ENCODE peak calls at places on chromosomes 3 and 15, in seven cellular contexts. Z is sigmoid colon, O is PC-3, L is pancreas, M is BJ, S is brain microvascular endothelial cell, D is stomach. G is an unnamed sample.

GRCh38 chr3:148794357-148794756 is 33.3 kb upstream of the CPB1 start:
- DNase-seq in Z (no peak), D (no peak), L (no peak), S (peak; percentile 27), M (no peak), O (peak; percentile 22), G (no peak)

GRCh38 chr3:173932624-173933023 is 535.1 kb downstream of the NLGN1 start:
- DNase-seq in L (no peak), D (no peak), Z (no peak), S (peak; percentile 77), M (peak; percentile 27), O (peak; percentile 34), G (peak; percentile 72)

GRCh38 chr3:55467099-55467498 is 20.0 kb downstream of the WNT5A start:
- DNase-seq in L (no peak), D (no peak), S (no peak), M (no peak), O (no peak), Z (no peak), G (no peak)

GRCh38 chr3:46187876-46188275 is 20.2 kb downstream of the CCR1 start:
- DNase-seq in L (no peak), Z (no peak), D (no peak), O (peak; percentile 76), S (peak; percentile 51), M (no peak), G (peak; percentile 85)

GRCh38 chr3:142888099-142888483 is 792 bp downstream of the PCOLCE2 start:
- DNase-seq in Z (no peak), M (no peak), D (no peak), L (no peak), S (no peak), O (peak; percentile 69), G (peak; percentile 6)

GRCh38 chr3:35596611-35597010 is 42.7 kb upstream of the ARPP21 start:
- DNase-seq in M (no peak), D (no peak), L (no peak), O (no peak), S (no peak), Z (no peak), G (no peak)

GRCh38 chr3:104960579-104960978 is 406.1 kb upstream of the ALCAM start:
- DNase-seq in Z (no peak), O (no peak), L (no peak), D (no peak), M (no peak), S (no peak), G (no peak)

GRCh38 chr3:127482216-127483004 is 108.1 kb downstream of the TPRA1 start:
- DNase-seq in S (no peak), O (no peak), Z (peak; percentile 59), D (no peak), M (no peak), L (no peak), G (no peak)

GRCh38 chr3:184568918-184569829 is 7.6 kb downstream of the EPHB3 start:
- DNase-seq in M (peak; percentile 93), S (peak; percentile 75), D (peak; percentile 77), L (peak; percentile 76), Z (peak; percentile 95), O (peak; percentile 81), G (peak; percentile 52)

GRCh38 chr15:78016860-78017259 is 60.7 kb downstream of the TBC1D2B start:
- DNase-seq in Z (no peak), O (no peak), S (no peak), L (peak; percentile 70), M (no peak), D (peak; percentile 65), G (no peak)

GRCh38 chr15:48096813-48097212 is 24.0 kb upstream of the SLC24A5 start:
- DNase-seq in M (peak; percentile 20), O (peak; percentile 54), S (peak; percentile 92), Z (no peak), L (no peak), D (no peak), G (peak; percentile 84)

GRCh38 chr3:15531346-15531745 is 9.8 kb upstream of the COLQ start:
- DNase-seq in S (no peak), D (no peak), L (no peak), O (no peak), Z (no peak), M (no peak), G (no peak)

GRCh38 chr3:70916375-70917055 is 604.1 kb upstream of the MDFIC2 start:
- DNase-seq in L (no peak), M (no peak), D (no peak), S (no peak), Z (no peak), O (peak; percentile 3), G (peak; percentile 3)

GRCh38 chr15:47513496-47513895 is 203.8 kb upstream of the SEMA6D start:
- DNase-seq in D (no peak), O (no peak), Z (no peak), L (no peak), M (no peak), S (peak; percentile 84), G (no peak)

GRCh38 chr15:93231994-93232393 is 143.0 kb upstream of the RGMA start:
- DNase-seq in D (no peak), L (no peak), M (no peak), O (no peak), Z (no peak), S (no peak), G (no peak)

GRCh38 chr3:55615694-55616310 is 128.7 kb upstream of the WNT5A start:
- DNase-seq in M (no peak), L (no peak), Z (no peak), S (no peak), D (no peak), O (no peak), G (no peak)

GRCh38 chr3:7876741-7877297 is 624.8 kb upstream of the LMCD1 start:
- DNase-seq in D (no peak), L (no peak), S (no peak), O (no peak), Z (no peak), M (no peak), G (peak; percentile 77)

GRCh38 chr3:32089476-32089875 is 16.9 kb upstream of the GPD1L start:
- DNase-seq in D (no peak), O (no peak), S (no peak), M (no peak), Z (no peak), L (no peak), G (no peak)

GRCh38 chr3:99895706-99896441 is 78.2 kb downstream of the CMSS1 start:
- DNase-seq in S (peak; percentile 83), Z (no peak), M (peak; percentile 74), L (no peak), D (no peak), O (peak; percentile 94), G (peak; percentile 94)

GRCh38 chr3:33096103-33096868 is 660 bp downstream of the GLB1 start:
- DNase-seq in D (peak; percentile 57), L (peak; percentile 60), M (no peak), S (peak; percentile 16), O (peak; percentile 28), Z (no peak), G (peak; percentile 13)

GRCh38 chr3:172903642-172904041 is 153.1 kb downstream of the ECT2 start:
- DNase-seq in L (peak; percentile 25), S (no peak), O (no peak), Z (no peak), M (no peak), D (no peak), G (no peak)

GRCh38 chr3:105409364-105409763 is 42.7 kb downstream of the ALCAM start:
- DNase-seq in M (no peak), D (no peak), L (no peak), S (no peak), Z (no peak), O (peak; percentile 83), G (peak; percentile 87)

DNA sequence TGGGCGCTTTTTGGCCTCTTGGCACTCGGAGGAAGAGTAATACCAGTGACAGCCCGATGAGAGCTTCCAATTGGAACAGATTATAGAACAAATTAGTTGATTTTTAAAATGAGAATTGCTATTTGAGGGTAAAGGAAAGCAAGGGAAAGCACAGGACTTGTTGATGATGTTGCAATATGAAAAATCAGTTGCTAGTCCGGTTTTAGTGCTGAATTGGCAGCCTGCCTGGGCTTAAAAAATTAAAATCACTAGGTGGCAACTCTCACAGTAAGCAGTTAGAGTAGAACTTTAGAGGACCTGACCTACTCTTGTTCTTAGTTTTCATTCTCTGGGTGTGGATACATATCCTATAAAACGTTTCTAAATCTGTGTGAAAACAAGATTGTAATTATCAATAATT is 2.1 kb upstream of the SCAANT1 start:
- DNase-seq in Z (peak; percentile 81), D (peak; percentile 68), O (peak; percentile 38), L (peak; percentile 38), M (no peak), S (no peak), G (peak; percentile 81)
- TF ChIP-seq CTCF in Z (no peak), D (no peak), O (no peak), L (no peak), M (no peak), S (no peak), G (no peak)

DNA sequence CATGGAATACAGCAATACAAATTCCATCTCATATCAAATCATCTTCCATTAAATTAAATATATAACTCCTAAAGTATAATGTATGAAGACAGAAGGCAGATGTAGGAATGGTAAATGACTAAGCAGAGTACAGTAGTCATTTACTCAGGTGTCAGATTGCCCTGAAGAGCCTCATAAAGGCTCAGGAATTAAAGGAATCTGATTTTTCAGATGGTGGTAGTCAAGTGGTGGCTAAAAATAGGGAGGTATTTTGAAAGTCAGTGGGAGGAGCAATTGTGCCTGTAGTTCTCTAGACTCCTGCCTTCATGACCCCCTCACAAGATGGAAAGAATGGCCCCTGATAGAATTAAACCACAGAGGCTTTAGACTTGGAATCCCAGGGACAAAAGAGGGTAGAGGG is 142.7 kb upstream of the SYNPR start:
- DNase-seq in D (no peak), L (no peak), M (no peak), Z (no peak), S (no peak), O (no peak), G (peak; percentile 40)
- H3K4me3 ChIP-seq in D (no peak overlapping the region), L (no peak overlapping the region), M (no peak overlapping the region), Z (no peak overlapping the region), S (no peak overlapping the region), O (no peak overlapping the region), G (no peak overlapping the region)

GRCh38 chr3:37836589-37836988 is 25.1 kb upstream of the CTDSPL start:
- DNase-seq in Z (no peak), O (no peak), M (no peak), L (no peak), S (no peak), D (no peak), G (no peak)

DNA sequence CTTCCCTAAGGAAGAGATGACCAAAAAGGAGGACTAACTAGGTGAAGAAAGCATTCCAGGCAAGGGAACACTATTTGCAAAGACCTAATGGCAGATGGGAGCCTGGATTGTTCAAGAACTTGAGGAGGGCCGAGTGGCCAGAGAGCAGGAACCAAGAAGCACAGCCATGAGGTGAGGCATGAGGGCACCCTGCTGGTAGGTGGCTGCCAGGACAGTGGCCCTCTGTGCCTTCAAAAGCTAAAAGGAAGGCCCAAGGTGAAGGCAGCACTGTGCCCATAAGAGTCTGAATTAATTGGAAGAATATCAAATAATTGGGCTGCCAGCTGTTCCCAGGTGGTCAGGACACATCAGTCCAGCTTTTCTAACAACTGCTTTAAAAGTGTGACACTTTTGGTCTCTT is 27.9 kb upstream of the CTDSPL start:
- DNase-seq in S (no peak), Z (no peak), D (no peak), M (no peak), O (no peak), L (no peak), G (no peak)
- TF ChIP-seq CTCF in S (peak; percentile 31), Z (no peak), D (no peak), M (no peak), O (peak; percentile 49), L (no peak), G (peak; percentile 41)

GRCh38 chr3:34396945-34397344 is 598.5 kb downstream of the PDCD6IP start:
- DNase-seq in S (no peak), Z (no peak), L (no peak), O (no peak), D (no peak), M (no peak), G (no peak)

GRCh38 chr3:34394978-34395748 is 596.7 kb downstream of the PDCD6IP start:
- DNase-seq in D (no peak), Z (no peak), M (no peak), L (no peak), S (no peak), O (no peak), G (no peak)

GRCh38 chr3:34396288-34396687 is 597.9 kb downstream of the PDCD6IP start:
- DNase-seq in M (no peak), L (no peak), S (no peak), D (no peak), O (no peak), Z (no peak), G (no peak)
- H3K4me3 ChIP-seq in M (no peak overlapping the region), L (no peak overlapping the region), S (no peak overlapping the region), D (no peak overlapping the region), O (no peak overlapping the region), Z (no peak overlapping the region), G (no peak overlapping the region)